ENCODE peak calls at places on chromosomes 3 and 15, in five cellular contexts. U, Z, I, K and M are unnamed samples.

GRCh38 chr3:186167646-186168045 is 58.8 kb upstream of the ETV5 start:
- DNase-seq in U (no peak), Z (no peak), K (no peak), I (no peak), M (no peak)

GRCh38 chr15:31974855-31975421 is 55.4 kb upstream of the CHRNA7 start:
- DNase-seq in Z (no peak), I (peak; percentile 47), K (peak; percentile 57), U (peak; percentile 10), M (no peak)

GRCh38 chr15:75037685-75038084 is 14.3 kb downstream of the PPCDC start:
- DNase-seq in K (no peak), U (no peak), Z (no peak), I (no peak), M (no peak)

GRCh38 chr3:50665603-50666115 is 9.1 kb upstream of the DOCK3 start:
- DNase-seq in K (no peak), U (peak; percentile 12), Z (no peak), I (no peak), M (no peak)

GRCh38 chr3:181292984-181293383 is 303.4 kb upstream of the DNAJC19 start:
- DNase-seq in U (peak; percentile 41), K (no peak), I (no peak), Z (no peak), M (no peak)

GRCh38 chr3:33612641-33613040 is 105.4 kb downstream of the CLASP2 start:
- DNase-seq in U (no peak), I (no peak), K (no peak), Z (no peak), M (no peak)

GRCh38 chr15:68352401-68353062 is 75.0 kb downstream of the FEM1B start:
- DNase-seq in I (peak; percentile 89), U (peak; percentile 96), K (no peak), Z (peak; percentile 96), M (peak; percentile 73)

GRCh38 chr3:25426408-25426807 is 1.7 kb upstream of the RARB start:
- DNase-seq in K (no peak), I (peak; percentile 51), Z (no peak), U (peak; percentile 5), M (no peak)

GRCh38 chr3:188839187-188839695 is 332.5 kb upstream of the TPRG1 start:
- DNase-seq in I (peak; percentile 68), U (no peak), Z (no peak), K (no peak), M (no peak)

GRCh38 chr15:39801641-39802309 is 19.1 kb upstream of the FSIP1 start:
- DNase-seq in Z (no peak), K (peak; percentile 45), I (peak; percentile 48), U (no peak), M (no peak)

GRCh38 chr3:54321515-54321914 is 199.2 kb downstream of the CACNA2D3 start:
- DNase-seq in I (no peak), U (no peak), Z (no peak), K (no peak), M (no peak)

GRCh38 chr3:114582929-114583328 is 289.1 kb downstream of the TIGIT start:
- DNase-seq in U (no peak), K (no peak), I (no peak), Z (no peak), M (no peak)

GRCh38 chr3:40143283-40144090 is 166.0 kb upstream of the EIF1B start:
- DNase-seq in Z (peak; percentile 45), I (no peak), U (peak; percentile 10), K (no peak), M (no peak)

GRCh38 chr15:48059786-48060185 is 61.0 kb upstream of the SLC24A5 start:
- DNase-seq in K (peak; percentile 40), I (no peak), Z (no peak), U (peak; percentile 47), M (no peak)

GRCh38 chr15:52150878-52151277 is 38.3 kb upstream of the BCL2L10 start:
- DNase-seq in K (no peak), I (no peak), Z (no peak), U (no peak), M (no peak)

GRCh38 chr3:5254281-5255048 is 67.0 kb downstream of the EDEM1 start:
- DNase-seq in Z (no peak), K (no peak), U (no peak), I (no peak), M (no peak)

GRCh38 chr3:119585867-119586570 is 6.7 kb downstream of the ADPRH start:
- DNase-seq in Z (no peak), K (no peak), U (peak; percentile 74), I (no peak), M (no peak)

GRCh38 chr3:120418866-120419490 is 31.8 kb downstream of the FSTL1 start:
- DNase-seq in Z (no peak), U (peak; percentile 58), K (peak; percentile 69), I (peak; percentile 73), M (no peak)

GRCh38 chr3:107813066-107813465 is 277.8 kb downstream of the CD47 start:
- DNase-seq in K (no peak), U (peak; percentile 46), I (no peak), Z (no peak), M (no peak)

GRCh38 chr15:81071705-81072104 is 62.4 kb upstream of the CFAP161 start:
- DNase-seq in K (no peak), Z (no peak), I (no peak), U (no peak), M (no peak)

GRCh38 chr15:87268675-87269074 is 987.9 kb downstream of the NTRK3 start:
- DNase-seq in Z (no peak), K (no peak), I (no peak), U (peak; percentile 39), M (no peak)

GRCh38 chr3:71498053-71498452 is 85.5 kb downstream of the FOXP1 start:
- DNase-seq in I (no peak), Z (no peak), K (no peak), U (no peak), M (no peak)

GRCh38 chr15:96595951-96596350 is 265.5 kb downstream of the NR2F2 start:
- DNase-seq in U (no peak), I (no peak), Z (no peak), K (no peak), M (no peak)

GRCh38 chr3:9809615-9810356 is at the start of gene TTLL3:
- DNase-seq in Z (peak; percentile 73), U (peak; percentile 51), I (peak; percentile 60), K (peak; percentile 83), M (no peak)

GRCh38 chr3:107436029-107436428 is 58.8 kb downstream of the CCDC54 start:
- DNase-seq in I (no peak), U (no peak), Z (no peak), K (no peak), M (no peak)

GRCh38 chr15:57321973-57322601 is 54.2 kb upstream of the CGNL1 start:
- DNase-seq in K (no peak), Z (no peak), I (no peak), U (no peak), M (no peak)

GRCh38 chr3:141109761-141110160 is 58.6 kb downstream of the SPSB4 start:
- DNase-seq in U (no peak), Z (no peak), K (no peak), I (no peak), M (no peak)

GRCh38 chr15:31435256-31435781 is 108.7 kb downstream of the KLF13 start:
- DNase-seq in I (peak; percentile 83), Z (peak; percentile 75), U (peak; percentile 92), K (peak; percentile 87), M (no peak)

GRCh38 chr3:46194868-46195553 is 13.1 kb downstream of the CCR1 start:
- DNase-seq in K (no peak), Z (no peak), U (no peak), I (no peak), M (no peak)

GRCh38 chr3:55904716-55905115 is 417.6 kb upstream of the WNT5A start:
- DNase-seq in Z (no peak), K (no peak), I (no peak), U (no peak), M (no peak)

GRCh38 chr3:162398554-162398953 is 901.9 kb downstream of the OTOL1 start:
- DNase-seq in U (no peak), Z (no peak), I (no peak), K (no peak), M (no peak)

GRCh38 chr3:162400697-162401096 is 904.1 kb downstream of the OTOL1 start:
- DNase-seq in K (no peak), I (no peak), Z (no peak), U (no peak), M (no peak)
- TF ChIP-seq CTCF in K (no peak), I (no peak), Z (no peak), U (no peak), M (peak; percentile 45)

GRCh38 chr3:111616417-111617105 is 21.4 kb upstream of the ZBED2 start:
- DNase-seq in K (no peak), Z (peak; percentile 9), U (no peak), I (peak; percentile 59), M (peak; percentile 75)
- TF ChIP-seq CTCF in K (no peak), Z (peak; percentile 13), U (peak; percentile 14), I (peak; percentile 27), M (peak; percentile 55)

GRCh38 chr15:70259640-70260066 is 161.9 kb upstream of the TLE3 start:
- DNase-seq in Z (no peak), K (no peak), U (no peak), I (peak; percentile 42), M (no peak)
- TF ChIP-seq CTCF in Z (peak; percentile 3), K (no peak), U (no peak), I (peak; percentile 26), M (peak; percentile 35)

GRCh38 chr3:82494977-82495489 is 733.6 kb upstream of the GBE1 start:
- DNase-seq in K (no peak), U (no peak), I (no peak), Z (no peak), M (no peak)

GRCh38 chr3:82495655-82496054 is 734.2 kb upstream of the GBE1 start:
- DNase-seq in K (no peak), Z (no peak), I (no peak), U (no peak), M (no peak)

GRCh38 chr3:82493858-82494257 is 732.4 kb upstream of the GBE1 start:
- DNase-seq in Z (no peak), K (no peak), U (no peak), I (no peak), M (no peak)

GRCh38 chr3:82498186-82498585 is 736.7 kb upstream of the GBE1 start:
- DNase-seq in U (no peak), I (no peak), Z (no peak), K (no peak), M (no peak)

GRCh38 chr3:82496890-82497560 is 735.6 kb upstream of the GBE1 start:
- DNase-seq in U (no peak), I (peak; percentile 39), K (peak; percentile 47), Z (no peak), M (no peak)
- TF ChIP-seq CTCF in U (no peak), I (no peak), K (no peak), Z (no peak), M (peak; percentile 72)